ENCODE peak calls at places on chromosome X, in four cellular contexts. I is heart right ventricle, T is BJ, J is upper lobe of right lung. B is an unnamed sample.

GRCh38 chrX:46577116-46578005 is 3.8 kb downstream of the CHST7 start:
- DNase-seq in I (no peak), T (no peak), J (no peak), B (no peak)

GRCh38 chrX:47467106-47467505 is 15.9 kb downstream of the ZNF41 start:
- DNase-seq in I (no peak), T (no peak), J (no peak), B (no peak)

GRCh38 chrX:107014927-107015326 is 14.9 kb upstream of the MORC4 start:
- DNase-seq in I (no peak), T (no peak), J (no peak), B (no peak)

GRCh38 chrX:3609800-3610199 is 103.6 kb downstream of the PRKX start:
- DNase-seq in I (no peak), T (peak), J (no peak), B (no peak)

GRCh38 chrX:130174051-130174704 is 2.4 kb downstream of the RAB33A start:
- DNase-seq in I (peak), T (peak), J (no peak), B (no peak)

GRCh38 chrX:41108684-41109205 is 23.5 kb downstream of the USP9X start:
- DNase-seq in I (no peak), T (no peak), J (no peak), B (no peak)

GRCh38 chrX:95056901-95057300 is 1382.9 kb downstream of the FAM133A start:
- DNase-seq in I (no peak), T (no peak), J (no peak), B (no peak)

GRCh38 chrX:123830309-123830708 is 29.5 kb upstream of the XIAP start:
- DNase-seq in I (no peak), T (no peak), J (peak), B (peak)

GRCh38 chrX:57132046-57132445 is 5.2 kb downstream of the SPIN2A start:
- DNase-seq in I (no peak), T (no peak), J (no peak), B (no peak)

GRCh38 chrX:9598344-9598743 is 133.5 kb downstream of the TBL1X start:
- DNase-seq in I (no peak), T (no peak), J (no peak), B (no peak)

GRCh38 chrX:33252306-33252825 is 41.0 kb upstream of the DMD start:
- DNase-seq in I (no peak), T (no peak), J (no peak), B (no peak)

GRCh38 chrX:111353810-111354209 is 58.2 kb downstream of the DCX start:
- DNase-seq in I (no peak), T (no peak), J (no peak), B (no peak)
- H3K4me3 ChIP-seq in I (no peak), T (no peak), J (no peak), B (no peak)

GRCh38 chrX:68536884-68537283 is 38.0 kb downstream of the YIPF6 start:
- DNase-seq in I (no peak), T (no peak), J (no peak), B (no peak)
- H3K4me3 ChIP-seq in I (no peak), T (no peak), J (no peak), B (no peak)

GRCh38 chrX:115564243-115564642 is 3.3 kb downstream of the PLS3 start:
- DNase-seq in I (no peak), T (no peak), J (no peak), B (no peak)
- H3K4me3 ChIP-seq in I (no peak), T (no peak), J (peak), B (no peak)

GRCh38 chrX:1336331-1337143 is at the start of gene IL3RA:
- DNase-seq in I (no peak), T (no peak), J (no peak), B (no peak)
- H3K4me3 ChIP-seq in I (peak), T (peak), J (peak), B (no peak)

GRCh38 chrX:319579-320125 is 1.1 kb upstream of the GTPBP6 start:
- DNase-seq in I (no peak), T (no peak), J (peak), B (peak)

GRCh38 chrX:318068-318738 is 393 bp downstream of the GTPBP6 start:
- DNase-seq in I (peak), T (peak), J (peak), B (peak)

GRCh38 chrX:316351-317325 is 2.0 kb downstream of the GTPBP6 start:
- DNase-seq in I (no peak), T (no peak), J (peak), B (peak)

GRCh38 chrX:318739-319578 is at the start of gene GTPBP6:
- DNase-seq in I (peak), T (peak), J (peak), B (peak)

GRCh38 chrX:317424-318067 is 1.1 kb downstream of the GTPBP6 start:
- DNase-seq in I (no peak), T (no peak), J (no peak), B (no peak)
- H3K4me3 ChIP-seq in I (peak), T (peak), J (peak), B (peak)

GRCh38 chrX:70169281-70169680 is 8.0 kb upstream of the DGAT2L6 start:
- DNase-seq in I (no peak), T (no peak), J (no peak), B (no peak)
- H3K4me3 ChIP-seq in I (no peak), T (no peak), J (no peak), B (no peak)

GRCh38 chrX:43971966-43972961 is 926 bp downstream of the NDP start:
- DNase-seq in I (no peak), T (no peak), J (no peak), B (no peak)
- H3K4me3 ChIP-seq in I (peak), T (no peak), J (peak), B (no peak)

GRCh38 chrX:115232933-115233496 is 881 bp downstream of the LRCH2 start:
- DNase-seq in I (no peak), T (no peak), J (no peak), B (no peak)

GRCh38 chrX:115234220-115234557 is 293 bp upstream of the LRCH2 start:
- DNase-seq in I (no peak), T (no peak), J (no peak), B (no peak)

GRCh38 chrX:115229337-115229991 is 4.4 kb downstream of the LRCH2 start:
- DNase-seq in I (no peak), T (no peak), J (no peak), B (no peak)

GRCh38 chrX:115233497-115234219 is at the start of gene LRCH2:
- DNase-seq in I (peak), T (no peak), J (peak), B (no peak)
- H3K4me3 ChIP-seq in I (peak), T (peak), J (peak), B (no peak)

B was measured in RWPE2.